ENCODE peak calls at places on chromosome 3, in ten cellular contexts. A, D, B, L, T, C, K, M, U and Y are unnamed samples.

GRCh38 chr3:45690331-45691035 is 1.3 kb downstream of the SACM1L start:
- DNase-seq in A (no peak), D (no peak), B (no peak), L (no peak), T (no peak), C (no peak), K (no peak), M (no peak), U (no peak), Y (no peak)

GRCh38 chr3:61946925-61947324 is 385.6 kb downstream of the PTPRG start:
- DNase-seq in A (no peak), D (no peak), B (no peak), L (no peak), T (no peak), C (no peak), K (no peak), M (no peak), U (no peak), Y (no peak)

GRCh38 chr3:165820685-165821123 is 16.5 kb downstream of the BCHE start:
- DNase-seq in A (no peak), D (no peak), B (no peak), L (no peak), T (no peak), C (no peak), K (no peak), M (no peak), U (no peak), Y (no peak)

GRCh38 chr3:147945968-147946519 is 536.9 kb downstream of the ZIC1 start:
- DNase-seq in A (peak; percentile 91), D (peak; percentile 89), B (peak; percentile 67), L (peak; percentile 57), T (no peak), C (peak; percentile 22), K (peak; percentile 25), M (peak; percentile 26), U (peak; percentile 80), Y (peak; percentile 54)

GRCh38 chr3:147572970-147573340 is 163.8 kb downstream of the ZIC1 start:
- DNase-seq in A (no peak), D (no peak), B (no peak), L (no peak), T (no peak), C (peak; percentile 1), K (no peak), M (no peak), U (no peak), Y (no peak)

GRCh38 chr3:169604568-169604967 is 58.9 kb downstream of the MECOM start:
- DNase-seq in A (peak; percentile 42), D (peak; percentile 4), B (peak; percentile 12), L (no peak), T (no peak), C (peak; percentile 7), K (no peak), M (no peak), U (no peak), Y (peak; percentile 25)

GRCh38 chr3:37887062-37887461 is 25.4 kb downstream of the CTDSPL start:
- DNase-seq in A (no peak), D (no peak), B (no peak), L (no peak), T (no peak), C (no peak), K (no peak), M (no peak), U (no peak), Y (no peak)

GRCh38 chr3:172980849-172981248 is 160.2 kb downstream of the SPATA16 start:
- DNase-seq in A (peak; percentile 57), D (no peak), B (no peak), L (no peak), T (no peak), C (no peak), K (no peak), M (no peak), U (no peak), Y (no peak)

GRCh38 chr3:79490165-79491028 is 277.4 kb downstream of the ROBO1 start:
- DNase-seq in A (peak; percentile 87), D (peak; percentile 54), B (no peak), L (peak; percentile 75), T (no peak), C (peak; percentile 42), K (no peak), M (no peak), U (no peak), Y (peak; percentile 39)

GRCh38 chr3:8607285-8608040 is 37.1 kb downstream of the SSUH2 start:
- DNase-seq in A (peak; percentile 91), D (peak; percentile 78), B (peak; percentile 64), L (peak; percentile 74), T (no peak), C (peak; percentile 59), K (peak; percentile 46), M (no peak), U (no peak), Y (peak; percentile 61)

GRCh38 chr3:17535173-17535730 is 207.2 kb downstream of the TBC1D5 start:
- DNase-seq in A (no peak), D (no peak), B (no peak), L (no peak), T (no peak), C (no peak), K (no peak), M (no peak), U (no peak), Y (no peak)

GRCh38 chr3:196837819-196838420 is 29.8 kb upstream of the SENP5 start:
- DNase-seq in A (peak; percentile 74), D (peak; percentile 73), B (peak; percentile 52), L (peak; percentile 78), T (peak; percentile 36), C (peak; percentile 26), K (peak; percentile 50), M (peak; percentile 83), U (no peak), Y (peak; percentile 77)

GRCh38 chr3:192825657-192826200 is 91.9 kb downstream of the MB21D2 start:
- DNase-seq in A (peak; percentile 88), D (peak; percentile 70), B (peak; percentile 40), L (peak; percentile 54), T (no peak), C (no peak), K (no peak), M (no peak), U (no peak), Y (peak; percentile 94)

GRCh38 chr3:139460096-139460495 is 16.2 kb downstream of the RBP2 start:
- DNase-seq in A (no peak), D (peak; percentile 8), B (no peak), L (no peak), T (no peak), C (no peak), K (no peak), M (no peak), U (no peak), Y (no peak)

GRCh38 chr3:139460529-139460928 is 15.8 kb downstream of the RBP2 start:
- DNase-seq in A (no peak), D (no peak), B (no peak), L (no peak), T (no peak), C (no peak), K (no peak), M (no peak), U (no peak), Y (no peak)

GRCh38 chr3:139457066-139457465 is 19.2 kb downstream of the RBP2 start:
- DNase-seq in A (no peak), D (no peak), B (no peak), L (no peak), T (no peak), C (peak; percentile 78), K (no peak), M (no peak), U (no peak), Y (no peak)

GRCh38 chr3:139456391-139456790 is 19.9 kb downstream of the RBP2 start:
- DNase-seq in A (no peak), D (no peak), B (no peak), L (no peak), T (no peak), C (peak; percentile 57), K (no peak), M (no peak), U (no peak), Y (no peak)

GRCh38 chr3:139458348-139458747 is 18.0 kb downstream of the RBP2 start:
- DNase-seq in A (no peak), D (no peak), B (no peak), L (no peak), T (no peak), C (no peak), K (no peak), M (no peak), U (no peak), Y (no peak)
- TF ChIP-seq CTCF in A (no peak), D (no peak), B (no peak), L (no peak), T (no peak), C (no peak), K (no peak), M (no peak), U (no peak), Y (no peak)

GRCh38 chr3:96844204-96844514 is 29.8 kb downstream of the EPHA6 start:
- DNase-seq in A (no peak), D (no peak), B (no peak), L (no peak), T (no peak), C (peak; percentile 9), K (no peak), M (no peak), U (no peak), Y (no peak)
- TF ChIP-seq CTCF in A (no peak), D (no peak), B (no peak), L (no peak), T (no peak), C (no peak), K (no peak), M (no peak), U (no peak), Y (no peak)

GRCh38 chr3:160685144-160685766 is 8.3 kb downstream of the ARL14 start:
- DNase-seq in A (no peak), D (no peak), B (peak; percentile 26), L (no peak), T (no peak), C (no peak), K (no peak), M (no peak), U (no peak), Y (no peak)
- TF ChIP-seq CTCF in A (peak; percentile 49), D (peak; percentile 42), B (no peak), L (peak; percentile 42), T (no peak), C (peak; percentile 47), K (peak; percentile 68), M (no peak), U (peak; percentile 52), Y (peak; percentile 22)

GRCh38 chr3:32155117-32155516 is 48.7 kb downstream of the GPD1L start:
- DNase-seq in A (no peak), D (no peak), B (no peak), L (no peak), T (no peak), C (no peak), K (no peak), M (no peak), U (no peak), Y (peak; percentile 1)

GRCh38 chr3:32153414-32154016 is 47.1 kb downstream of the GPD1L start:
- DNase-seq in A (no peak), D (no peak), B (no peak), L (no peak), T (no peak), C (no peak), K (no peak), M (no peak), U (no peak), Y (no peak)

GRCh38 chr3:32148356-32148755 is 41.9 kb downstream of the GPD1L start:
- DNase-seq in A (no peak), D (no peak), B (no peak), L (no peak), T (no peak), C (no peak), K (no peak), M (no peak), U (no peak), Y (no peak)

GRCh38 chr3:32157600-32158264 is 51.3 kb downstream of the GPD1L start:
- DNase-seq in A (no peak), D (peak; percentile 12), B (no peak), L (no peak), T (no peak), C (no peak), K (no peak), M (no peak), U (no peak), Y (no peak)

GRCh38 chr3:32154180-32154579 is 47.8 kb downstream of the GPD1L start:
- DNase-seq in A (no peak), D (no peak), B (peak; percentile 18), L (no peak), T (no peak), C (no peak), K (no peak), M (no peak), U (no peak), Y (no peak)
- TF ChIP-seq CTCF in A (peak; percentile 29), D (peak; percentile 19), B (peak; percentile 32), L (no peak), T (no peak), C (peak; percentile 44), K (peak; percentile 40), M (no peak), U (peak; percentile 19), Y (no peak)